ENCODE peak calls at places on chromosomes 6 and 20, in five cellular contexts. G, V, S, R and L are unnamed samples.

GRCh38 chr20:1431158-1431557 is 35.5 kb downstream of the NSFL1C start:
- DNase-seq in R (no peak), V (no peak), G (peak), S (no peak), L (no peak)

GRCh38 chr20:3406481-3407425 is 716 bp downstream of the DNAAF9 start:
- DNase-seq in S (peak), G (no peak), R (peak), V (no peak), L (peak)

GRCh38 chr20:3987296-3987695 is 28.1 kb downstream of the RNF24 start:
- DNase-seq in S (no peak), G (no peak), V (no peak), R (no peak), L (no peak)

GRCh38 chr6:147204843-147205311 is 660 bp downstream of the STXBP5 start:
- DNase-seq in G (no peak), S (no peak), V (no peak), R (no peak), L (no peak)

GRCh38 chr6:164477126-164477525 is 832.3 kb downstream of the C6orf118 start:
- DNase-seq in S (peak), R (no peak), G (no peak), V (no peak), L (no peak)

GRCh38 chr20:34538671-34539123 is 19.8 kb upstream of the MAP1LC3A start:
- DNase-seq in R (peak), G (no peak), V (no peak), S (peak), L (no peak)

GRCh38 chr20:1440024-1440423 is 26.6 kb downstream of the NSFL1C start:
- DNase-seq in R (no peak), S (peak), G (peak), V (no peak), L (no peak)

GRCh38 chr20:5080384-5080877 is 39.3 kb downstream of the PCNA start:
- DNase-seq in R (peak), S (peak), V (no peak), G (no peak), L (peak)

GRCh38 chr6:79536969-79537747 is at the start of gene LCA5:
- DNase-seq in S (peak), R (peak), G (peak), V (peak), L (peak)

GRCh38 chr6:66153247-66153646 is 446.2 kb upstream of the EYS start:
- DNase-seq in S (no peak), R (no peak), G (no peak), V (no peak), L (no peak)

GRCh38 chr20:431012-431904 is 23.2 kb downstream of the RBCK1 start:
- DNase-seq in S (peak), R (no peak), V (no peak), G (peak), L (peak)

GRCh38 chr6:89999154-89999553 is 104.9 kb downstream of the GJA10 start:
- DNase-seq in V (peak), R (peak), S (no peak), G (no peak), L (no peak)

GRCh38 chr6:137475103-137475502 is 19.1 kb downstream of the OLIG3 start:
- DNase-seq in G (no peak), S (no peak), V (no peak), R (no peak), L (no peak)

DNA sequence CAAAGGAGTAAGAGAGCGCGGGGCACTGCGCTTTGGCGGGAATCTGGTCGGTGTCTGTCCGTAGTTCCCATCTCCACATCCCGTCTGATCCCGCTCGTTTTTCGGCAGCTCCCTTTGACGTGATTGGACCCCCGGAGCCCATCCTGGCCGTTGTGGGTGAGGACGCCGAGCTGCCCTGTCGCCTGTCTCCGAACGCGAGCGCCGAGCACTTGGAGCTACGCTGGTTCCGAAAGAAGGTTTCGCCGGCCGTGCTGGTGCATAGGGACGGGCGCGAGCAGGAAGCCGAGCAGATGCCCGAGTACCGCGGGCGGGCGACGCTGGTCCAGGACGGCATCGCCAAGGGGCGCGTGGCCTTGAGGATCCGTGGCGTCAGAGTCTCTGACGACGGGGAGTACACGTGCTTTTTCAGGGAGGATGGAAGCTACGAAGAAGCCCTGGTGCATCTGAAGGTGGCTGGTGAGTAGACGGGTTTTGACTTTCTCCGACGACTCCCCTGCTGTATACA is 1.4 kb downstream of the BTN1A1 start:
- DNase-seq in G (no peak), R (no peak), S (peak), V (no peak), L (no peak)
- H3K4me3 ChIP-seq in G (no peak), R (peak), S (peak), V (peak), L (peak)

GRCh38 chr20:43710370-43711044 is 16.3 kb downstream of the GTSF1L start:
- DNase-seq in G (no peak), S (no peak), R (no peak), V (no peak), L (no peak)
- H3K4me3 ChIP-seq in G (no peak), S (no peak), R (no peak), V (no peak), L (no peak)

GRCh38 chr20:37344506-37345338 is 1.2 kb upstream of the SRC start:
- DNase-seq in V (no peak), R (no peak), G (no peak), S (no peak), L (no peak)
- H3K4me3 ChIP-seq in V (peak), R (no peak), G (peak), S (no peak), L (peak)

DNA sequence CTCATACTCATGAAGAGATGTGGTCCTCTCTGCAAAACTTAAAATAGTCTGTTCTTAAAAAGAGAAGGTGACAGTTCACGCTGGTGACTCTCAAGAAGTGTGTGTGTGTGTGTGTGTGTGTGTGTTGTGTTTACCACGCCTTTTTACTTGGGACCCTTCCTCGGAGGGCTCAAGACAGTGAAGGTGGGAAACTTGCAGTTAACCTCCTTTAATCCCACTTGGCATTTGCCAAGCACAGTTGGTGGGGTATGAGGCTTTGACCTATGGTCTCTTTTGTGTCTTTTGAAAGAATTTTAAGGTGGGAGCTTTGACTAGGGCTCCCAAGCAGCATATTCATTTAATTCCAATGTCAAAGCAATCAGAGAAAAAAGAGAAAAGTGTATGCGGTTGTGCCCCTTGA is 395.8 kb downstream of the TFAP2B start:
- DNase-seq in S (no peak), V (no peak), R (no peak), G (no peak), L (no peak)
- H3K4me3 ChIP-seq in S (no peak), V (no peak), R (no peak), G (no peak), L (no peak)

GRCh38 chr6:129162605-129163004 is 279.7 kb downstream of the LAMA2 start:
- DNase-seq in S (peak), R (no peak), V (no peak), G (no peak), L (no peak)

GRCh38 chr6:129164032-129164431 is 281.1 kb downstream of the LAMA2 start:
- DNase-seq in V (no peak), G (no peak), S (no peak), R (no peak), L (no peak)

DNA sequence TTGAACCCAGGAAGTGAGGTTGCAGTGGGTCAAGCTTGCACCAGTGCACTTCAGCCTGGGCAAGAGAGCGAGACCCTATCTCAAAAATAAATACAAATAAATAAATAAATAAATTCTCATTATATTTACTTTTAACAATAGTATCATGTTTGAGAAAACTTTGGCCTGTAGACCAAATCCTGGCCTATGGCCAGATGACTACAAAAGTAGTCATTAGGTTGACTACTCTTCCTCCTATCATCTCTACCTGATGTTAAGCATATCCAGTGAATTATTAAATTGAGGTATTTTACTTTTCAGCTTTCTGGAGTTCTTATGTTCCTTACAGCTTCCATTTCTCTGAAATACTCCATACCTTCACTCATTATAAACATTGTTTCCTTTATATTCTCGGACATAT is 280.6 kb downstream of the LAMA2 start:
- DNase-seq in V (no peak), G (no peak), S (peak), R (no peak), L (no peak)
- H3K4me3 ChIP-seq in V (no peak), G (no peak), S (no peak), R (no peak), L (no peak)